ENCODE peak calls at places on chromosome 14, in nine cellular contexts. P is spleen; J is left ventricle myocardium inferior; E is left lung; L is SJCRH30; Z is ovary; Q is iPS DF 6.9; H is CD8-positive, alpha-beta memory T cell; S is body of pancreas. N is an unnamed sample. For H3K4me1, the result is how much of the 10 kb centered on the place peaks cover.

GRCh38 chr14:94394594-94395305 is 6.3 kb upstream of the SERPINA1 start:
- DNase-seq in P (peak), J (peak), E (no peak), L (no peak), Z (no peak), Q (no peak), H (no peak), S (peak), N (no peak)

GRCh38 chr14:64960762-64961276 is 11.3 kb downstream of the RAB15 start:
- DNase-seq in P (no peak), J (no peak), E (no peak), L (no peak), Z (no peak), Q (no peak), H (no peak), S (peak), N (no peak)

GRCh38 chr14:51547260-51547659 is 104.5 kb upstream of the FRMD6 start:
- DNase-seq in P (no peak), J (no peak), E (no peak), L (peak), Z (peak), Q (no peak), H (no peak), S (no peak), N (no peak)

GRCh38 chr14:37198273-37198598 is 499 bp downstream of the MIPOL1 start:
- DNase-seq in P (no peak), J (no peak), E (no peak), L (no peak), Z (no peak), Q (no peak), H (no peak), S (no peak), N (no peak)

GRCh38 chr14:74712499-74713394 is at the start of the genes AREL1 and FCF1:
- DNase-seq in P (peak), J (peak), E (peak), L (peak), Z (peak), Q (peak), H (peak), S (peak), N (no peak)

GRCh38 chr14:69980457-69981414 is 101.5 kb downstream of the SMOC1 start:
- DNase-seq in P (no peak), J (no peak), E (no peak), L (peak), Z (no peak), Q (no peak), H (no peak), S (peak), N (no peak)

GRCh38 chr14:57383125-57383524 is 7.3 kb upstream of the NAA30 start:
- DNase-seq in P (no peak), J (no peak), E (no peak), L (no peak), Z (no peak), Q (no peak), H (no peak), S (no peak), N (no peak)

GRCh38 chr14:85529803-85530574 is at the start of gene FLRT2:
- DNase-seq in P (peak), J (peak), E (peak), L (peak), Z (peak), Q (no peak), H (no peak), S (peak), N (no peak)

GRCh38 chr14:54392131-54392859 is 4.5 kb upstream of the CDKN3 start:
- DNase-seq in P (no peak), J (no peak), E (no peak), L (no peak), Z (no peak), Q (no peak), H (no peak), S (no peak), N (no peak)

GRCh38 chr14:23518716-23519115 is 32.8 kb downstream of the ZFHX2 start:
- DNase-seq in P (no peak), J (no peak), E (no peak), L (no peak), Z (no peak), Q (no peak), H (no peak), S (no peak), N (no peak)

GRCh38 chr14:58740584-58740983 is 102.8 kb downstream of the DACT1 start:
- DNase-seq in P (no peak), J (no peak), E (no peak), L (peak), Z (peak), Q (no peak), H (no peak), S (no peak), N (no peak)

GRCh38 chr14:35927727-35928126 is 101.6 kb downstream of the BRMS1L start:
- DNase-seq in P (no peak), J (no peak), E (no peak), L (no peak), Z (no peak), Q (no peak), H (no peak), S (no peak), N (no peak)

GRCh38 chr14:32738206-32738871 is 200.3 kb upstream of the NPAS3 start:
- DNase-seq in P (no peak), J (no peak), E (no peak), L (no peak), Z (no peak), Q (no peak), H (no peak), S (no peak), N (no peak)

GRCh38 chr14:31292962-31293616 is 85.5 kb upstream of the HECTD1 start:
- DNase-seq in P (no peak), J (no peak), E (no peak), L (no peak), Z (no peak), Q (no peak), H (no peak), S (no peak), N (no peak)

GRCh38 chr14:39807271-39807670 is 375.0 kb upstream of the FBXO33 start:
- DNase-seq in P (no peak), J (no peak), E (no peak), L (no peak), Z (no peak), Q (no peak), H (no peak), S (no peak), N (no peak)

GRCh38 chr14:36773136-36773540 is 111.5 kb downstream of the PAX9 start:
- DNase-seq in P (no peak), J (no peak), E (no peak), L (peak), Z (no peak), Q (no peak), H (no peak), S (no peak), N (no peak)

GRCh38 chr14:70721542-70721941 is 79.8 kb downstream of the TTC9 start:
- DNase-seq in P (no peak), J (no peak), E (no peak), L (no peak), Z (no peak), Q (no peak), H (no peak), S (no peak), N (no peak)

GRCh38 chr14:59398841-59399240 is 66.3 kb downstream of the GPR135 start:
- DNase-seq in P (no peak), J (no peak), E (no peak), L (no peak), Z (no peak), Q (no peak), H (no peak), S (no peak), N (no peak)

GRCh38 chr14:68549057-68549421 is 243.8 kb downstream of the ZFP36L1 start:
- DNase-seq in P (no peak), J (no peak), E (no peak), L (peak), Z (no peak), Q (no peak), H (no peak), S (no peak), N (no peak)

GRCh38 chr14:51603495-51603894 is 48.2 kb upstream of the FRMD6 start:
- DNase-seq in P (no peak), J (no peak), E (no peak), L (no peak), Z (no peak), Q (no peak), H (no peak), S (no peak), N (no peak)

GRCh38 chr14:91511014-91511466 is 930 bp upstream of the PPP4R3A start:
- DNase-seq in P (no peak), J (no peak), E (no peak), L (peak), Z (no peak), Q (no peak), H (no peak), S (no peak), N (no peak)

GRCh38 chr14:91509878-91510170 is 286 bp downstream of the PPP4R3A start:
- DNase-seq in P (no peak), J (no peak), E (peak), L (no peak), Z (no peak), Q (no peak), H (no peak), S (no peak), N (no peak)

GRCh38 chr14:91508105-91508504 is 2.0 kb downstream of the PPP4R3A start:
- DNase-seq in P (no peak), J (no peak), E (no peak), L (no peak), Z (no peak), Q (no peak), H (no peak), S (no peak), N (no peak)

GRCh38 chr14:91510171-91511013 is at the start of gene PPP4R3A:
- DNase-seq in P (peak), J (peak), E (peak), L (peak), Z (peak), Q (peak), H (peak), S (peak), N (peak)

GRCh38 chr14:91509083-91509877 is 830 bp downstream of the PPP4R3A start:
- DNase-seq in P (peak), J (peak), E (peak), L (peak), Z (peak), Q (no peak), H (no peak), S (peak), N (no peak)
- H3K4me1 ChIP-seq in P (half or more), J (half or more), E (under half), L (under half), Z (under half), Q (under half), H (under half), S (under half), N (under half)

DNA sequence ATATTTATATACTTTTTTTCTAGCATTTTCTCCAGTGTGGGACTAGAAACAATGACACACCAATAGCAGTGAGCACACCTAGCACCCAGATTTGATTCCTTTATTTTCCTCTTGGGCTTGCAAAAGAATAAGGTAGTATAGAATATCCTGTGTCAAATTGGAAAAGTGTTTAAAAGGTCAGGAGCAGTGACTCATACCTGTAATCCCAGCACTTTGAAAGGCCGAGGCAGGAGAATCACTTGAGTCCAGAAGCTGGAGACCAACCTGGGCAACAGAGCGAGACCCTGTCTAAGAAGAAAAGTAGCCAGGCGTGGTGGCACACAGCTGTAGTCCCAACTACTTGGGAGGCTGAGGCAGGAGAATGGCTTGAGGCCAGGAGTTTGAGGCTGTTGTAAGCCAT is 53.8 kb upstream of the SGPP1 start:
- DNase-seq in P (no peak), J (no peak), E (no peak), L (no peak), Z (no peak), Q (no peak), H (no peak), S (no peak), N (no peak)
- H3K4me1 ChIP-seq in P (under half), J (under half), E (under half), L (under half), Z (under half), Q (under half), H (under half), S (under half), N (under half)

DNA sequence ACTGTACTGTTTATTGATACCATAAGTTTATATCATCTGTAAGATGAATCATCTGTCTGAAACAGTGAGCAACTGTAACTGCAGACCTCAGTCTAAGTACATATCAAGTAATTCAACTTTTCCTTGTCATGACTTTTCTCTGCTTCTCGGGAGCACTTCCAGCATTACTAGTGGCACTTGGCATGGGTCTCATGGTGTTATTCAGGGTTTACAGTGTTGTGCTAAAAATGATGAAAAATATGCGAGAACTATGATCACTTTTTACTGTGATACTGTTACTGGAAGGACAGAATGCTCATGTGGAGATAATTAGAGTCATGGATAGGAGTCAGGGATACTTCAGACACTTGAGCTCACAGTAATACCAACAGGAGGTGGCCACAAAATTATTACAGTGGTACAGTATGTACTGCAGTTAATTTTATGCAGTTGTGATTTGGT is 8.3 kb downstream of the KTN1 start:
- DNase-seq in P (no peak), J (no peak), E (no peak), L (no peak), Z (no peak), Q (no peak), H (no peak), S (no peak), N (no peak)
- H3K4me1 ChIP-seq in P (half or more), J (half or more), E (under half), L (under half), Z (under half), Q (under half), H (under half), S (half or more), N (under half)

DNA sequence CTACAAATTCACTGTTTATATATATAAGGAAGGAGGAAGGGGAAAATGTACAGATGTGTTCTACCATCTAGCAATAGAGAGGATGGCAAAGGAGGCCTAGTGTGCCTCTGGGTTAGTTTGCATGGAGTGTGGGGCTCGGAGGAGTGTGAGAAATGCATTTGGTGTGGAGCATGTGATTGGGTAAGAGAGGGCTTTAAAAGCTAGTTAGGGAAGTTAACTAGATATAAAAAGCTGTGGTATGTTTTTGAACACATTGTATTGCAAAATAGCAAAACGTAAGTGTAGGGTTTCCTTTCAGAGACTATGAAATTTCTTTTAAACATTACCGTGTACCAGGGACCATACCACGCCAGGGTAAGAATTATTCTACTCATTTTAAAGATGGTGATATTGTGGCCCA is 53.3 kb upstream of the STXBP6 start:
- DNase-seq in P (no peak), J (no peak), E (no peak), L (no peak), Z (no peak), Q (no peak), H (no peak), S (no peak), N (no peak)
- H3K4me1 ChIP-seq in P (under half), J (under half), E (under half), L (under half), Z (under half), Q (under half), H (under half), S (under half), N (under half)